ENCODE peak calls at places on chromosomes 13 and 19, in four cellular contexts. Z is T47D; N is NCI-H774; E is stimulated activated CD4-positive, alpha-beta T cell treated with anti-CD3 and anti-CD28 coated beads, Interleukin-4, amount 100 ng/mL, for 24 hours. I is an unnamed sample.

GRCh38 chr13:37984357-37984756 is 114.8 kb upstream of the TRPC4 start:
- DNase-seq in Z (peak; percentile 9), E (no peak), N (no peak), I (peak; percentile 67)

GRCh38 chr13:105969761-105970160 is 565.7 kb downstream of the EFNB2 start:
- DNase-seq in E (no peak), N (no peak), Z (peak; percentile 44), I (no peak)

GRCh38 chr13:113763254-113763653 is 4.2 kb downstream of the TMEM255B start:
- DNase-seq in N (no peak), Z (no peak), E (no peak), I (no peak)

GRCh38 chr13:102879793-102880499 is 34.1 kb downstream of the ERCC5 start:
- DNase-seq in Z (no peak), E (no peak), N (no peak), I (no peak)

GRCh38 chr13:94672400-94672799 is 39.9 kb downstream of the SOX21 start:
- DNase-seq in Z (no peak), E (no peak), N (no peak), I (no peak)

GRCh38 chr19:13986348-13986904 is 19.7 kb downstream of the RFX1 start:
- DNase-seq in E (peak; percentile 99), N (no peak), Z (no peak), I (peak; percentile 93)

GRCh38 chr19:49133621-49134454 is 14.5 kb downstream of the PPFIA3 start:
- DNase-seq in Z (peak; percentile 54), N (peak; percentile 17), E (peak; percentile 48), I (peak; percentile 48)

GRCh38 chr13:42832341-42833153 is 51.2 kb downstream of the FAM216B start:
- DNase-seq in Z (no peak), N (no peak), E (no peak), I (no peak)

GRCh38 chr19:35975608-35976214 is 19.3 kb upstream of the SDHAF1 start:
- DNase-seq in E (no peak), N (no peak), Z (peak; percentile 48), I (peak; percentile 51)

GRCh38 chr19:33374406-33374703 is 846 bp downstream of the CEBPG start:
- DNase-seq in E (no peak), Z (peak; percentile 27), N (no peak), I (peak; percentile 32)

GRCh38 chr13:113742445-113743120 is 16.4 kb upstream of the TMEM255B start:
- DNase-seq in Z (no peak), N (no peak), E (no peak), I (no peak)

GRCh38 chr13:85724554-85725432 is 74.4 kb downstream of the SLITRK6 start:
- DNase-seq in Z (no peak), N (peak; percentile 27), E (no peak), I (no peak)

GRCh38 chr19:45499196-45500180 is 1.2 kb downstream of the PPM1N start:
- DNase-seq in Z (peak; percentile 70), N (peak; percentile 24), E (peak; percentile 61), I (peak; percentile 98)

GRCh38 chr13:38415233-38415632 is 65.6 kb downstream of the UFM1 start:
- DNase-seq in N (no peak), E (no peak), Z (no peak), I (peak; percentile 1)

GRCh38 chr19:3368848-3369336 is 2.5 kb downstream of the NFIC start:
- DNase-seq in E (no peak), N (no peak), Z (no peak), I (no peak)

GRCh38 chr19:45713141-45713540 is 17.6 kb downstream of the FBXO46 start:
- DNase-seq in E (no peak), Z (no peak), N (no peak), I (no peak)

GRCh38 chr13:64675256-64675892 is 2554.8 kb downstream of the PCDH9 start:
- DNase-seq in Z (peak; percentile 31), N (no peak), E (no peak), I (peak; percentile 38)

GRCh38 chr13:62879071-62879470 is 1463.4 kb upstream of the PCDH20 start:
- DNase-seq in Z (peak; percentile 3), N (no peak), E (no peak), I (no peak)

GRCh38 chr19:42175952-42176648 is 41.4 kb downstream of the DEDD2 start:
- DNase-seq in E (no peak), Z (no peak), N (no peak), I (peak; percentile 36)

GRCh38 chr19:21483589-21484170 is 21.7 kb upstream of the ZNF429 start:
- DNase-seq in N (no peak), Z (peak; percentile 78), E (peak; percentile 62), I (peak; percentile 76)

GRCh38 chr19:49712397-49712859 is 21.5 kb downstream of the CPT1C start:
- DNase-seq in Z (peak; percentile 79), N (no peak), E (no peak), I (peak; percentile 79)

GRCh38 chr13:102693781-102694180 is 1.1 kb downstream of the METTL21C start:
- DNase-seq in E (no peak), N (no peak), Z (no peak), I (no peak)

GRCh38 chr19:45152504-45153338 is 8.1 kb downstream of the NKPD1 start:
- DNase-seq in N (no peak), E (peak; percentile 28), Z (no peak), I (peak; percentile 71)

GRCh38 chr13:110232756-110233155 is 74.2 kb downstream of the COL4A1 start:
- DNase-seq in Z (no peak), N (no peak), E (no peak), I (no peak)

GRCh38 chr13:112771877-112772538 is 82.2 kb downstream of the ATP11A start:
- DNase-seq in E (no peak), Z (no peak), N (no peak), I (no peak)

GRCh38 chr13:36555151-36555986 is 118.5 kb upstream of the SERTM1 start:
- DNase-seq in Z (no peak), N (no peak), E (no peak), I (no peak)

GRCh38 chr13:41562083-41562482 is 104.7 kb downstream of the RGCC start:
- DNase-seq in N (no peak), E (no peak), Z (no peak), I (no peak)

GRCh38 chr13:110125613-110126272 is 181.2 kb downstream of the COL4A1 start:
- DNase-seq in N (no peak), Z (no peak), E (no peak), I (no peak)

GRCh38 chr13:99983401-99984133 is 2.0 kb downstream of the ZIC2 start:
- DNase-seq in Z (peak; percentile 23), E (no peak), N (no peak), I (peak; percentile 94)

GRCh38 chr13:30038884-30039283 is 188.5 kb upstream of the UBL3 start:
- DNase-seq in E (no peak), N (no peak), Z (no peak), I (peak; percentile 58)

GRCh38 chr13:108269601-108270328 is at the start of gene TNFSF13B:
- DNase-seq in N (no peak), E (peak; percentile 60), Z (peak; percentile 14), I (peak; percentile 74)

GRCh38 chr19:34256835-34257558 is 2.6 kb downstream of the GARRE1 start:
- DNase-seq in N (no peak), Z (no peak), E (no peak), I (no peak)

I was measured in mesendoderm.